ENCODE peak calls at places on chromosomes 16 and 17, in five cellular contexts. One of them, this sample, is unnamed.

GRCh38 chr17:69435986-69436696 is 21.6 kb downstream of the MAP2K6 start:
- DNase-seq in mesenchymal stem cell: no peak
- DNase-seq in transverse colon: no peak
- DNase-seq in Peyer's patch: no peak
- DNase-seq in cardiac muscle cell: no peak
- DNase-seq in this sample: no peak

GRCh38 chr17:68576811-68577551 is 24.2 kb downstream of the FAM20A start:
- DNase-seq in mesenchymal stem cell: peak; percentile 19
- DNase-seq in cardiac muscle cell: no peak
- DNase-seq in transverse colon: no peak
- DNase-seq in Peyer's patch: no peak
- DNase-seq in this sample: no peak

GRCh38 chr16:86222541-86222940 is 287.8 kb upstream of the FOXF1 start:
- DNase-seq in mesenchymal stem cell: peak; percentile 76
- DNase-seq in cardiac muscle cell: no peak
- DNase-seq in Peyer's patch: peak; percentile 41
- DNase-seq in transverse colon: no peak
- DNase-seq in this sample: no peak

GRCh38 chr17:48100591-48101011 is 677 bp downstream of the CBX1 start:
- DNase-seq in Peyer's patch: no peak
- DNase-seq in transverse colon: peak; percentile 54
- DNase-seq in mesenchymal stem cell: peak; percentile 74
- DNase-seq in cardiac muscle cell: peak; percentile 83
- DNase-seq in this sample: no peak

GRCh38 chr17:7250655-7251329 is 742 bp downstream of the CTDNEP1 start:
- DNase-seq in Peyer's patch: no peak
- DNase-seq in cardiac muscle cell: no peak
- DNase-seq in transverse colon: peak; percentile 29
- DNase-seq in mesenchymal stem cell: peak; percentile 40
- DNase-seq in this sample: no peak

GRCh38 chr17:21363776-21364642 is 12.1 kb upstream of the KCNJ12 start:
- DNase-seq in Peyer's patch: no peak
- DNase-seq in cardiac muscle cell: no peak
- DNase-seq in transverse colon: no peak
- DNase-seq in mesenchymal stem cell: no peak
- DNase-seq in this sample: no peak

GRCh38 chr16:48632137-48632774 is 22.3 kb upstream of the N4BP1 start:
- DNase-seq in cardiac muscle cell: no peak
- DNase-seq in Peyer's patch: no peak
- DNase-seq in mesenchymal stem cell: no peak
- DNase-seq in transverse colon: no peak
- DNase-seq in this sample: no peak

GRCh38 chr16:2673066-2673999 is 9.0 kb upstream of the KCTD5 start:
- DNase-seq in transverse colon: peak; percentile 97
- DNase-seq in cardiac muscle cell: peak; percentile 99
- DNase-seq in mesenchymal stem cell: peak; percentile 94
- DNase-seq in Peyer's patch: peak; percentile 99
- DNase-seq in this sample: peak; percentile 95

GRCh38 chr16:30923554-30924085 is at the start of gene FBXL19:
- DNase-seq in Peyer's patch: no peak
- DNase-seq in mesenchymal stem cell: no peak
- DNase-seq in cardiac muscle cell: peak; percentile 78
- DNase-seq in transverse colon: peak; percentile 45
- DNase-seq in this sample: no peak

GRCh38 chr16:4935231-4935855 is 1.6 kb downstream of the PPL start:
- DNase-seq in Peyer's patch: no peak
- DNase-seq in mesenchymal stem cell: no peak
- DNase-seq in cardiac muscle cell: no peak
- DNase-seq in transverse colon: peak; percentile 65
- DNase-seq in this sample: no peak

GRCh38 chr16:48054881-48055601 is 100.8 kb downstream of the ABCC12 start:
- DNase-seq in transverse colon: peak; percentile 22
- DNase-seq in Peyer's patch: no peak
- DNase-seq in mesenchymal stem cell: peak; percentile 56
- DNase-seq in cardiac muscle cell: peak; percentile 48
- DNase-seq in this sample: peak; percentile 0

GRCh38 chr16:8866118-8866883 is 2.5 kb downstream of the CARHSP1 start:
- DNase-seq in Peyer's patch: no peak
- DNase-seq in transverse colon: peak; percentile 54
- DNase-seq in cardiac muscle cell: peak; percentile 85
- DNase-seq in mesenchymal stem cell: peak; percentile 51
- DNase-seq in this sample: no peak

GRCh38 chr16:2715519-2715918 is 4.5 kb downstream of the PRSS27 start:
- DNase-seq in Peyer's patch: peak; percentile 72
- DNase-seq in mesenchymal stem cell: peak; percentile 51
- DNase-seq in transverse colon: peak; percentile 60
- DNase-seq in cardiac muscle cell: peak; percentile 76
- DNase-seq in this sample: peak; percentile 89

GRCh38 chr17:27203241-27203640 is 90.7 kb upstream of the WSB1 start:
- DNase-seq in transverse colon: no peak
- DNase-seq in cardiac muscle cell: no peak
- DNase-seq in Peyer's patch: no peak
- DNase-seq in mesenchymal stem cell: no peak
- DNase-seq in this sample: no peak

GRCh38 chr17:66920965-66921364 is 43.5 kb upstream of the CACNG4 start:
- DNase-seq in Peyer's patch: no peak
- DNase-seq in mesenchymal stem cell: no peak
- DNase-seq in transverse colon: no peak
- DNase-seq in cardiac muscle cell: no peak
- DNase-seq in this sample: no peak

GRCh38 chr16:47461598-47462266 is 601 bp downstream of the PHKB start:
- DNase-seq in cardiac muscle cell: peak; percentile 38
- DNase-seq in mesenchymal stem cell: peak; percentile 69
- DNase-seq in transverse colon: peak; percentile 26
- DNase-seq in Peyer's patch: no peak
- DNase-seq in this sample: no peak

GRCh38 chr17:75182569-75183436 is at the start of gene SUMO2:
- DNase-seq in Peyer's patch: peak; percentile 98
- DNase-seq in cardiac muscle cell: peak; percentile 95
- DNase-seq in mesenchymal stem cell: peak; percentile 94
- DNase-seq in transverse colon: peak; percentile 97
- DNase-seq in this sample: peak; percentile 89
- H3K4me3 ChIP-seq in Peyer's patch: peak within 1 kb of the TSS; percentile 93
- H3K4me3 ChIP-seq in cardiac muscle cell: peak within 1 kb of the TSS; percentile 85
- H3K4me3 ChIP-seq in mesenchymal stem cell: peak within 1 kb of the TSS; percentile 96
- H3K4me3 ChIP-seq in transverse colon: peak within 1 kb of the TSS; percentile 95
- H3K4me3 ChIP-seq in this sample: peak within 1 kb of the TSS; percentile 68

GRCh38 chr17:76579281-76579680 is 6.4 kb downstream of the ST6GALNAC2 start:
- DNase-seq in Peyer's patch: no peak
- DNase-seq in cardiac muscle cell: no peak
- DNase-seq in transverse colon: no peak
- DNase-seq in mesenchymal stem cell: no peak
- DNase-seq in this sample: no peak

GRCh38 chr17:76576189-76576588 is 9.5 kb downstream of the ST6GALNAC2 start:
- DNase-seq in transverse colon: no peak
- DNase-seq in cardiac muscle cell: no peak
- DNase-seq in mesenchymal stem cell: no peak
- DNase-seq in Peyer's patch: no peak
- DNase-seq in this sample: no peak

GRCh38 chr17:76577876-76578275 is 7.8 kb downstream of the ST6GALNAC2 start:
- DNase-seq in cardiac muscle cell: no peak
- DNase-seq in mesenchymal stem cell: no peak
- DNase-seq in transverse colon: no peak
- DNase-seq in Peyer's patch: no peak
- DNase-seq in this sample: no peak

GRCh38 chr17:76575570-76575969 is 10.1 kb downstream of the ST6GALNAC2 start:
- DNase-seq in transverse colon: no peak
- DNase-seq in Peyer's patch: no peak
- DNase-seq in cardiac muscle cell: no peak
- DNase-seq in mesenchymal stem cell: no peak
- DNase-seq in this sample: no peak

DNA sequence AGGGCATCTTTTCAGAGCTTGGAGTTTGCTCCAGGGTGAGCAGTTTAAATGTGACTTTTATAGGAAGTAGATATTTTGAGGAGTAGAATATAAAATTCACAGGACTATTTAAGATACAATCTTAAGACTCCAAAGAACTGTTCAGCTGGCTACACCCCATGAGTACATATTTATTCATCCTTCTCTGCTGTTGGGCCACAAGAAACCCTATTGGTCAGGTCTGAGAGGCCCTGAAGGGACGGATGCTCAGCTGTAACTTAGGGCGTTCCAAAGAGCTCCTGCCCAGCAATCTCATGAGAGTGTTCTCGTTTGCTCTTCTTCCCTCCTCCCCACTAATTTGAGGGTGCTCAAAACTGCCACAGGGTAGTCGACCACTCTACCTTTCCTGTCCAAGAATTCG is 7.3 kb downstream of the ST6GALNAC2 start:
- DNase-seq in mesenchymal stem cell: no peak
- DNase-seq in cardiac muscle cell: no peak
- DNase-seq in Peyer's patch: no peak
- DNase-seq in transverse colon: no peak
- DNase-seq in this sample: no peak
- H3K27ac ChIP-seq in mesenchymal stem cell: no peak overlapping the region
- H3K27ac ChIP-seq in cardiac muscle cell: no peak overlapping the region
- H3K27ac ChIP-seq in Peyer's patch: no peak overlapping the region
- H3K27ac ChIP-seq in transverse colon: no peak overlapping the region
- H3K27ac ChIP-seq in this sample: no peak overlapping the region

GRCh38 chr16:73890524-73891500 is 405.8 kb upstream of the PSMD7 start:
- DNase-seq in mesenchymal stem cell: no peak
- DNase-seq in transverse colon: peak; percentile 8
- DNase-seq in Peyer's patch: no peak
- DNase-seq in cardiac muscle cell: peak; percentile 45
- DNase-seq in this sample: no peak
- H3K4me3 ChIP-seq in mesenchymal stem cell: no peak overlapping the region
- H3K4me3 ChIP-seq in transverse colon: no peak overlapping the region
- H3K4me3 ChIP-seq in Peyer's patch: no peak overlapping the region
- H3K4me3 ChIP-seq in cardiac muscle cell: peak overlapping the region; percentile 24
- H3K4me3 ChIP-seq in this sample: no peak overlapping the region

DNA sequence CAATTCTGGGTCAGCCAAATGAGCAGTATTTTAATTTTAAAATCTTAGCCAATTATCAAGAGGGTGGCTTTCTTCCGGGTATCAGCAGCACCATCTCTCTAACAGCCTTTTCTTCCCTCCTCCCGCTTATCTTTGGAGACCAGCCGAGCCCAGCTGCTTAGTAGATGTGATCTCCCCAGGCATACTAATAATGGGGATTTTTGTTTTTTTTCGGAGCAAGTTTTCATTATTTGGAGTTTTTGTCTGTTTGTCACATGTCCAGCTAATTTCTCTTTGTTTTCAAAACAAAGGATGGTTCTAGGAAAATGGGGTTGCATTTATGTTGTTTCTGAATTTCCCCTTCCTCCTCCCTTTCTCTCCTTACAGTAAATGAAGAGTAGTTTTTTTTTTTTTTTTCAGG is 170.5 kb upstream of the MPHOSPH6 start:
- DNase-seq in Peyer's patch: no peak
- DNase-seq in transverse colon: no peak
- DNase-seq in mesenchymal stem cell: no peak
- DNase-seq in cardiac muscle cell: no peak
- DNase-seq in this sample: no peak
- H3K27ac ChIP-seq in Peyer's patch: no peak overlapping the region
- H3K27ac ChIP-seq in transverse colon: no peak overlapping the region
- H3K27ac ChIP-seq in mesenchymal stem cell: no peak overlapping the region
- H3K27ac ChIP-seq in cardiac muscle cell: no peak overlapping the region
- H3K27ac ChIP-seq in this sample: no peak overlapping the region

GRCh38 chr16:981695-982151 is at the start of gene SOX8:
- DNase-seq in Peyer's patch: no peak
- DNase-seq in transverse colon: no peak
- DNase-seq in mesenchymal stem cell: no peak
- DNase-seq in cardiac muscle cell: peak; percentile 82
- DNase-seq in this sample: no peak

GRCh38 chr16:979859-980594 is 1.5 kb upstream of the SOX8 start:
- DNase-seq in Peyer's patch: no peak
- DNase-seq in mesenchymal stem cell: no peak
- DNase-seq in transverse colon: no peak
- DNase-seq in cardiac muscle cell: peak; percentile 23
- DNase-seq in this sample: no peak

GRCh38 chr16:982152-983043 is 828 bp downstream of the SOX8 start:
- DNase-seq in mesenchymal stem cell: no peak
- DNase-seq in cardiac muscle cell: peak; percentile 59
- DNase-seq in transverse colon: no peak
- DNase-seq in Peyer's patch: no peak
- DNase-seq in this sample: no peak

GRCh38 chr16:979106-979505 is 2.5 kb upstream of the SOX8 start:
- DNase-seq in mesenchymal stem cell: no peak
- DNase-seq in transverse colon: no peak
- DNase-seq in cardiac muscle cell: no peak
- DNase-seq in Peyer's patch: no peak
- DNase-seq in this sample: no peak

DNA sequence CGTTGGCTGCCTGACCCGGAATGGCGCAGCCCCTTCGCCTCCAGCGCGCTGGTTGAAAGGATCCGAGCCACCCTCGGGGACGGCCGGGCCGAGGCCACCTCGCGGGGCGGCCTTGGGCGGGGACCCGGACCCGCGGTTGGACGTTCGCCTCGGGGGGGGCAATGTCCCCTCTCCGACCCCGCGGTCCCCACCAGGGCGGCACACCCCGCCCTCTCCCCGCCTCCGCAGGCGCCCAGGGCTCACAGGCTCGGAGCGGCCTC is 1.0 kb upstream of the SOX8 start:
- DNase-seq in Peyer's patch: no peak
- DNase-seq in transverse colon: no peak
- DNase-seq in mesenchymal stem cell: no peak
- DNase-seq in cardiac muscle cell: no peak
- DNase-seq in this sample: no peak
- H3K4me3 ChIP-seq in Peyer's patch: peak overlapping the region; percentile 31
- H3K4me3 ChIP-seq in transverse colon: peak overlapping the region; percentile 41
- H3K4me3 ChIP-seq in mesenchymal stem cell: no peak overlapping the region
- H3K4me3 ChIP-seq in cardiac muscle cell: peak overlapping the region; percentile 46
- H3K4me3 ChIP-seq in this sample: peak overlapping the region; percentile 65

GRCh38 chr16:55392701-55393100 is 68.7 kb downstream of the IRX6 start:
- DNase-seq in transverse colon: no peak
- DNase-seq in mesenchymal stem cell: no peak
- DNase-seq in Peyer's patch: no peak
- DNase-seq in cardiac muscle cell: no peak
- DNase-seq in this sample: no peak
- H3K27ac ChIP-seq in transverse colon: no peak overlapping the region
- H3K27ac ChIP-seq in mesenchymal stem cell: no peak overlapping the region
- H3K27ac ChIP-seq in Peyer's patch: no peak overlapping the region
- H3K27ac ChIP-seq in cardiac muscle cell: no peak overlapping the region
- H3K27ac ChIP-seq in this sample: no peak overlapping the region

This sample was measured in CD8-positive, alpha-beta T cell.